ENCODE peak calls at places on chromosomes 4 and X, in four cellular contexts. B is CD4-positive, CD25-positive, alpha-beta regulatory T cell; N is NT2/D1; W is suprapubic skin. U is an unnamed sample. For H3K36me3, the result is how much of the 10 kb centered on the place peaks cover.

GRCh38 chrX:45758319-45758718 is 557.6 kb upstream of the DIPK2B start:
- DNase-seq in B (peak), N (no peak), W (no peak), U (no peak)

GRCh38 chr4:140363558-140363957 is 9.9 kb upstream of the SCOC start:
- DNase-seq in B (no peak), N (no peak), W (no peak), U (no peak)

GRCh38 chrX:74395556-74395955 is 25.7 kb upstream of the SLC16A2 start:
- DNase-seq in W (no peak), B (no peak), N (no peak), U (no peak)

GRCh38 chr4:154626793-154627484 is 14.5 kb upstream of the FGG start:
- DNase-seq in W (peak), N (peak), B (peak), U (peak)

GRCh38 chr4:80005863-80006262 is 67.2 kb downstream of the ANTXR2 start:
- DNase-seq in W (no peak), B (peak), N (no peak), U (no peak)

GRCh38 chr4:26885912-26886274 is 25.3 kb downstream of the STIM2 start:
- DNase-seq in B (peak), N (no peak), W (no peak), U (no peak)

GRCh38 chr4:39151120-39151713 is 31.1 kb upstream of the WDR19 start:
- DNase-seq in N (no peak), B (no peak), W (no peak), U (no peak)

GRCh38 chr4:184460495-184461285 is 13.7 kb downstream of the IRF2 start:
- DNase-seq in N (no peak), B (no peak), W (no peak), U (no peak)

GRCh38 chr4:160826339-160826679 is 1337.5 kb downstream of the FSTL5 start:
- DNase-seq in N (no peak), B (no peak), W (no peak), U (no peak)

GRCh38 chr4:39729557-39729956 is 31.6 kb downstream of the UBE2K start:
- DNase-seq in W (no peak), B (no peak), N (no peak), U (no peak)

GRCh38 chr4:113738251-113738650 is 23.3 kb downstream of the CAMK2D start:
- DNase-seq in W (no peak), B (no peak), N (no peak), U (no peak)

GRCh38 chr4:113739197-113739596 is 22.3 kb downstream of the CAMK2D start:
- DNase-seq in B (peak), W (no peak), N (no peak), U (no peak)

GRCh38 chr4:113732923-113733527 is 28.5 kb downstream of the CAMK2D start:
- DNase-seq in B (no peak), N (no peak), W (no peak), U (no peak)

GRCh38 chr4:113730467-113731216 is 30.9 kb downstream of the CAMK2D start:
- DNase-seq in B (no peak), W (no peak), N (no peak), U (no peak)

GRCh38 chr4:113733685-113734084 is 27.9 kb downstream of the CAMK2D start:
- DNase-seq in W (no peak), B (no peak), N (no peak), U (no peak)
- H3K36me3 ChIP-seq in W (under half), B (under half), N (under half), U (under half)

GRCh38 chrX:16589211-16589610 is 60.7 kb upstream of the S100G start:
- DNase-seq in B (no peak), W (no peak), N (no peak), U (no peak)
- H3K36me3 ChIP-seq in B (under half), W (under half), N (under half), U (under half)

GRCh38 chr4:38119663-38120374 is 159.6 kb downstream of the PTTG2 start:
- DNase-seq in B (no peak), W (no peak), N (no peak), U (no peak)
- H3K36me3 ChIP-seq in B (under half), W (under half), N (under half), U (under half)

GRCh38 chr4:112649055-112649408 is 12.1 kb downstream of the LARP7 start:
- DNase-seq in N (no peak), B (no peak), W (no peak), U (no peak)
- H3K36me3 ChIP-seq in N (under half), B (half or more), W (half or more), U (under half)

GRCh38 chrX:6026980-6027379 is 201.7 kb downstream of the NLGN4X start:
- DNase-seq in N (peak), W (no peak), B (no peak), U (no peak)

GRCh38 chrX:6021316-6022091 is 207.2 kb downstream of the NLGN4X start:
- DNase-seq in N (peak), W (no peak), B (peak), U (peak)

GRCh38 chrX:6026484-6026883 is 202.2 kb downstream of the NLGN4X start:
- DNase-seq in B (no peak), W (no peak), N (peak), U (no peak)

GRCh38 chrX:6029014-6029413 is 199.7 kb downstream of the NLGN4X start:
- DNase-seq in N (no peak), W (no peak), B (no peak), U (no peak)

DNA sequence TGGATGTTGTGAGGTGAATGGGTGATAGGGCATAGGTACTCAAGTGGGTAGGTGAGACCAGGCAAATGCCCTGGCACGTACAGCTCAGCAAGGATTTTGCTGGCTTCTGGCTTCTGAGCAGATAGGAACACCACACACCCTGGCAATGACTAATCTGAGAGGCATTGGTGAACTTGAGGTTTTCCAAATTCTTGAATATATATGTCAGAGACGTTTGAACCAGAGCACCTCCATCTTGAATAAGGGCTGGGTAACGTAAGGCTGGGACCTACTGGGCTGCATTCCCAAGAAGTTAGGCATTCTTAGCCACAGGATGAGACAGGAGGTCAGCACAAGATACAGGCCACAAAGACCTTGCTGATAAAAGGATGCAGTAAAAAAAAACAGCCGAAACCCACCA is 204.5 kb downstream of the NLGN4X start:
- DNase-seq in B (no peak), W (no peak), N (no peak), U (no peak)
- H3K36me3 ChIP-seq in B (under half), W (under half), N (under half), U (under half)

DNA sequence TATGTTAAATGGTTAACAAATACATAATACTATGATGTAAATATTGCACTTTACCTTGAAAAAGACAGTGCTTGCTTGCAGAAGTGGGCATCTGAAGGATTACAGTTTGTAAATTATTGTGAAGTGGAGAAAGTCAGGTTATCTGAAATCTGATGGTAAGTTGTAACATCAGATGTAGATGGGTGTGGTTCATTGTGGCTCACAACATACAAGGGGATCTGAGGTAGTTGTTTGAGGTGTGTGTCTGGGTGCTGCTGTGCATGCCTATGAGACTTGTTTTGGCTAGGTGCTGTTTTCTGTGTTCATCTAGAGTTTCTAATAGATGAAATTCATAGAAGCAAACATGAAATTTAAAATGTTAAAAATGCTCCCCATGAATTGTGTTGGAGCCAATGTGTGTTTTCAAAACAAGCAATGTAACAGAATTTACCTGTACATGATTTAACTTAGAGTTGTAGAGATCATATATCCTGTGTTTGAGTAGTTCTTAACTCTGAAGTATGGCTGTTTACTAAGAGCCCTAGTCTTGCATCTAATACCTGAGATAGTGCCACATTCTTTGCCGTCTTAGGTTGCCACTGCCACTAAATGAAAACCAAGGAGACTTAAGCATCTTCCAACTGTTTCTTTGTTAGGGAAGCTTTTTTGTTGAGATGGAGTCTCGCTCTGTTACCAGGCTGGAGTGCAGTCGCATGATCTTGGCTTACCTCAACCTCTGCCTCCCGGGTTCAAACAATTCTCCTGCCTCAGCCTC is 11.9 kb upstream of the NDUFC1 start:
- DNase-seq in N (no peak), W (no peak), B (peak), U (no peak)
- H3K36me3 ChIP-seq in N (under half), W (under half), B (under half), U (under half)